ENCODE peak calls at places on chromosomes 1 and 21, in four cellular contexts. H is stomach, E is pancreas, S is testis. K is an unnamed sample.

GRCh38 chr21:38306833-38307232 is 50.0 kb downstream of the KCNJ15 start:
- DNase-seq in H (no peak), E (no peak), S (no peak), K (no peak)

GRCh38 chr1:244801246-244801645 is 34.2 kb upstream of the COX20 start:
- DNase-seq in H (peak; percentile 43), E (no peak), S (peak; percentile 27), K (no peak)

GRCh38 chr1:9069324-9070100 is at the start of gene SLC2A5:
- DNase-seq in H (no peak), E (no peak), S (no peak), K (no peak)

GRCh38 chr1:93749487-93749886 is 67.8 kb upstream of the BCAR3 start:
- DNase-seq in H (no peak), E (no peak), S (no peak), K (no peak)

GRCh38 chr1:28139033-28139712 is 37.3 kb downstream of the PTAFR start:
- DNase-seq in H (no peak), E (no peak), S (no peak), K (no peak)

GRCh38 chr1:24321712-24322635 is 2.8 kb downstream of the GRHL3 start:
- DNase-seq in H (peak; percentile 63), E (no peak), S (peak; percentile 56), K (peak; percentile 52)

GRCh38 chr1:55827350-55827749 is 612.2 kb upstream of the USP24 start:
- DNase-seq in H (peak; percentile 26), E (no peak), S (no peak), K (no peak)

GRCh38 chr1:47660622-47661021 is 222.8 kb downstream of the FOXD2 start:
- DNase-seq in H (no peak), E (no peak), S (peak; percentile 2), K (no peak)

GRCh38 chr1:153535664-153536585 is at the start of gene S100A6:
- DNase-seq in H (peak; percentile 81), E (peak; percentile 73), S (peak; percentile 72), K (peak; percentile 81)

GRCh38 chr1:41861509-41862410 is 57.0 kb downstream of the HIVEP3 start:
- DNase-seq in H (no peak), E (no peak), S (no peak), K (no peak)

GRCh38 chr1:158075078-158075477 is 81.6 kb downstream of the KIRREL1 start:
- DNase-seq in H (no peak), E (no peak), S (no peak), K (no peak)

GRCh38 chr1:39954870-39955546 is at the start of gene MFSD2A:
- DNase-seq in H (peak; percentile 94), E (peak; percentile 92), S (peak; percentile 95), K (peak; percentile 85)

GRCh38 chr1:107299521-107299920 is 158.7 kb downstream of the NTNG1 start:
- DNase-seq in H (no peak), E (no peak), S (no peak), K (no peak)

GRCh38 chr1:187477103-187477502 is 648.4 kb downstream of the PLA2G4A start:
- DNase-seq in H (no peak), E (no peak), S (no peak), K (no peak)

GRCh38 chr1:78254517-78254916 is 208.8 kb downstream of the GIPC2 start:
- DNase-seq in H (no peak), E (no peak), S (no peak), K (no peak)

GRCh38 chr1:162349635-162350330 is 26.9 kb downstream of the SPATA46 start:
- DNase-seq in H (no peak), E (no peak), S (no peak), K (peak; percentile 74)

GRCh38 chr1:163531345-163531744 is 209.6 kb downstream of the NUF2 start:
- DNase-seq in H (no peak), E (no peak), S (no peak), K (no peak)

GRCh38 chr1:163528710-163529348 is 207.1 kb downstream of the NUF2 start:
- DNase-seq in H (peak; percentile 35), E (peak; percentile 17), S (peak; percentile 33), K (no peak)
- TF ChIP-seq CTCF in H (peak; percentile 59), E (peak; percentile 57), S (peak; percentile 75), K (peak; percentile 73)

DNA sequence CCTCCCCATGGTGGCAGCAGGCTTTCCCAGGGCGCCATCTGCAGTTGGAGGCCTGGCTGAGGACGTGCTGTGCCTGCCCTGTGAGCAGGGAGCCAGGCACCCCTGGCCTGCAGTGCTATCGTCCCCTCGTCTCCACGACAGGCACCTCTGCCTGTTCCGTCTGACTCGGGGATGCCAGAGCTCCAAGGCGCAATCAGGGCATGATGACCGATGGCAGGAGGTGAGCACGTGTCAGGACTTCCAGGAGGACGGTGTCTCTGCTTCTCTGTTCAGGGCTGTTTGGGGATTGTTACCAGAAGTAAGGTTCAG is 125.2 kb downstream of the PCBP3 start:
- DNase-seq in H (no peak), E (no peak), S (no peak), K (no peak)
- TF ChIP-seq CTCF in H (no peak), E (no peak), S (no peak), K (no peak)

GRCh38 chr1:225818229-225818628 is 8.3 kb downstream of the EPHX1 start:
- DNase-seq in H (no peak), E (no peak), S (no peak), K (no peak)
- TF ChIP-seq CTCF in H (no peak), E (no peak), S (no peak), K (no peak)

DNA sequence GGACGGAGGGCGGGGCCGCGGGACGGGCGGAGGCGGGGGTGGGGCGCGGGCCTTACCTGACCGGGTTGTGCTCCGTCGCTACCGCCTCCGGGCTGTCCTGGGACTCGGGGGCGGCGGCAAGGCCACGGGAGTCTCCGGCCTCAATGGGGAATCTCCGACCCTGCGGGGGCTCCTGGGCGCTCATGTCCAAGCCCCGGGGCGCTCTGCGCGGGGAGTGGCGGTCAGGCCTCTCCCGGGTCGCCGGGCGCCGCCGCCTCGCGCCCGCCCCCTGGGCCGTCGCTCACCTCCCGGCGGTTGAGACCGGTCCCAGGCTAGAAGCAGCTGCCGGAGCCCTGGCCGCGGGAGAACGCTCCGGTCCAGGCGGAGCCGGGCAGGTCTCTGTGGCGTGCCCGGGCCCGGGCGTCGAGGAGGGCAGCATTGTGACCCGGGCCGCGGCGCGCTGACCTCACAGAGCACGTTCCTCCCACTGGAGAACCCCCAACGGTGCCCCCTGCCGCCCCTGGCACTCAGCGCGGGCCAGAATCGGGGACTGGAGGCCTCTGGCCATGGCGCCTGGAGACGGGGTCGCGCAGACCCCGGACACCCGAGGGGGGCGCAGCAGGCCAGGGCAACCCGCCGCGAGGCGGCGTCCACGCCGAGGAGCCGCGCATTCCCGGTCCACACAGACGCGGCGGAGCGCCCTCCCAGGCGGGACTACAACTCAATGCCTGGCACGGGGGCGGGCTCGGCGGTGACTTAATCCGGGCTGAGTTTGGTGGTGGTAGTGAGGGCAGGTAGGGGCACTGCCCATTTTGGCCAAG is 411 bp downstream of the FAM229A start:
- DNase-seq in H (peak; percentile 49), E (peak; percentile 72), S (peak; percentile 74), K (peak; percentile 61)
- TF ChIP-seq CTCF in H (peak; percentile 30), E (no peak), S (peak; percentile 37), K (peak; percentile 16)

GRCh38 chr1:195804547-195804946 is 803.7 kb downstream of the KCNT2 start:
- DNase-seq in H (no peak), E (no peak), S (no peak), K (no peak)
- TF ChIP-seq CTCF in H (no peak), E (no peak), S (no peak), K (no peak)